ENCODE peak calls at places on chromosomes 5 and 9, in four cellular contexts. V, K, Q and A are unnamed samples.

GRCh38 chr5:74322944-74323343 is 317.6 kb downstream of the ENC1 start:
- DNase-seq in V (no peak), K (no peak), Q (no peak), A (peak)

GRCh38 chr5:151047814-151048425 is 27.5 kb downstream of the GPX3 start:
- DNase-seq in V (no peak), K (peak), Q (no peak), A (peak)

GRCh38 chr9:17799383-17799782 is 220.5 kb downstream of the SH3GL2 start:
- DNase-seq in V (no peak), K (no peak), Q (peak), A (no peak)

GRCh38 chr5:133993152-133993548 is 11.6 kb downstream of the VDAC1 start:
- DNase-seq in V (no peak), K (no peak), Q (peak), A (no peak)

GRCh38 chr9:126524353-126525077 is 89.2 kb upstream of the LMX1B start:
- DNase-seq in V (no peak), K (no peak), Q (no peak), A (no peak)

GRCh38 chr5:146993876-146994530 is 115.4 kb upstream of the PPP2R2B start:
- DNase-seq in V (no peak), K (no peak), Q (no peak), A (no peak)

GRCh38 chr9:121989010-121989409 is 104.1 kb downstream of the TTLL11 start:
- DNase-seq in V (no peak), K (peak), Q (peak), A (peak)

GRCh38 chr5:101878190-101878589 is 417.9 kb downstream of the SLCO4C1 start:
- DNase-seq in V (no peak), K (no peak), Q (no peak), A (no peak)

GRCh38 chr9:13806731-13807130 is 507.2 kb downstream of the NFIB start:
- DNase-seq in V (no peak), K (no peak), Q (no peak), A (no peak)

GRCh38 chr5:130571076-130571475 is 594.0 kb downstream of the HINT1 start:
- DNase-seq in V (no peak), K (no peak), Q (no peak), A (no peak)

GRCh38 chr9:83572524-83572923 is 34.3 kb upstream of the FRMD3 start:
- DNase-seq in V (no peak), K (no peak), Q (no peak), A (no peak)

GRCh38 chr5:102971693-102972293 is 148.1 kb downstream of the GIN1 start:
- DNase-seq in V (no peak), K (peak), Q (peak), A (peak)

GRCh38 chr5:143102414-143102813 is 301.1 kb downstream of the NR3C1 start:
- DNase-seq in V (no peak), K (no peak), Q (no peak), A (no peak)

GRCh38 chr5:98927242-98927987 is 1.4 kb downstream of the CHD1 start:
- DNase-seq in V (no peak), K (peak), Q (peak), A (peak)

GRCh38 chr5:126984632-126985031 is 45.7 kb downstream of the MARCHF3 start:
- DNase-seq in V (no peak), K (no peak), Q (peak), A (no peak)
- TF ChIP-seq ELK1 in V (no peak), K (no peak), Q (no peak), A (no peak)

DNA sequence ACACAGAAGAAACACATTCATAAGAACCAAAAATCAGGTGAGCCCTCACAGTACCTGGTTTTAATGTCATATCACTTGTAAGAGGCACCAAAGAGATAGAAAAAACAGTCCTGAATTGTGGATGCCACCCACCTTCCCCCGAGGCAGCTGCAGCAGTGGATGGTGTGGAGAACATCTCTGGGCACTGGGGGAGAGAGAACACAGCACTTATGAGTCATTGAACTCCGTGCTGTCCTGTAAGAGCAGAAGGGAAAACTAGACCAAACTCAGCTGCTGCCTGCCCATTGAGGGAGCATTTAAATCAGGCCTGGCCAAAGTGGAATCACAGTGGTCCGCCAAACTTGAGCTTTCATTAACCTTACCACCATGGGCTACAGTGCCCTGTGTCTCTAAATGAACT is 296.2 kb downstream of the SPATA31D1 start:
- DNase-seq in V (no peak), K (no peak), Q (peak), A (no peak)
- TF ChIP-seq ELK1 in V (no peak), K (no peak), Q (no peak), A (no peak)

DNA sequence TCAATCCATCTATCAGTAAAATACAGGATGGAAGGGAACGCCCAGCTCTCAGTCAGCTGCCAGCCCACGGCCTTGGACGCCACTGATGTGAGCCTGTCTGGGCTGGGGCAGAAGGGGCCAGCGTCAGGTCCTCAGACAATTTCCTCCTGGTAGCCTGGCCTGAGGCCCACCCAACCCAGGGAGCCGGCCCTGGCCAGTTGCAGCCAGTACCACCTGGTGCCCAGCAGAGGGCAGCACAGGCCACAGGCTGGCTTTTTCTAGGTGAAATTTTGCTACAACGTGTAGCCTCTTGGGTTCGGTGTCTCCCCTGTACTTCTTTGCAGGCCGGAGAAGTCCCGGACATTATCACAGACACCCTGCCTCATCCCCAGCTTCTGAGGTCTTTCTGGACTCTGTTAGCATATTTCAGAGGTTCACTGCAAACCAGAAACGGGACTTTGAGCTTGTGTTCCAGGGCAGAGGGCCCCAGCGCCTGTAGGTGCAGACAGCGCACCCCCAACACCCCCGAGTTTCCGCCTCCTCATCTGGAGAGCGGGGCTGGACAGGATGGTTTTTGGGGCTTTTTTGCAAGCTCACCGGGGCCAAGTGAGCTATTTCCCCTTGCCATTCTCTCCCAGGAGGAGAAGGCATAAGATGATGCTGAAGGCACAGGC is 45.9 kb upstream of the KCNMB1 start:
- DNase-seq in V (no peak), K (peak), Q (peak), A (peak)
- TF ChIP-seq ELK1 in V (no peak), K (no peak), Q (no peak), A (no peak)

GRCh38 chr9:88628811-88629210 is 93.8 kb downstream of the NXNL2 start:
- DNase-seq in V (no peak), K (no peak), Q (peak), A (no peak)
- TF ChIP-seq ELK1 in V (no peak), K (no peak), Q (no peak), A (no peak)

GRCh38 chr5:89241186-89241585 is 358.2 kb upstream of the MEF2C start:
- DNase-seq in V (no peak), K (no peak), Q (peak), A (no peak)
- TF ChIP-seq ELK1 in V (no peak), K (no peak), Q (no peak), A (no peak)